ENCODE peak calls at places on chromosomes 16 and 17, in five cellular contexts. Y is cardiac muscle cell; H is ovary; J is CD4-positive, alpha-beta T cell; K is mucosa of descending colon. R is an unnamed sample.

GRCh38 chr16:56286819-56287218 is 95.5 kb downstream of the GNAO1 start:
- DNase-seq in Y (no peak), K (no peak), H (no peak), J (no peak), R (no peak)

GRCh38 chr16:63702981-63703590 is 1418.8 kb downstream of the CDH11 start:
- DNase-seq in H (no peak), Y (peak), K (no peak), J (no peak), R (no peak)

GRCh38 chr17:39752241-39752831 is 14.6 kb downstream of the GRB7 start:
- DNase-seq in J (no peak), H (peak), K (no peak), Y (no peak), R (no peak)

GRCh38 chr17:58468944-58469343 is 19.3 kb downstream of the HSF5 start:
- DNase-seq in Y (no peak), K (no peak), J (no peak), H (no peak), R (no peak)

GRCh38 chr17:78771758-78772382 is 10.2 kb downstream of the CYTH1 start:
- DNase-seq in K (no peak), J (no peak), H (no peak), Y (no peak), R (no peak)

GRCh38 chr16:74752756-74753155 is 21.9 kb downstream of the FA2H start:
- DNase-seq in K (no peak), H (no peak), Y (no peak), J (no peak), R (no peak)

GRCh38 chr16:88926374-88926990 is 50.5 kb downstream of the CBFA2T3 start:
- DNase-seq in K (no peak), H (no peak), Y (no peak), J (no peak), R (no peak)

GRCh38 chr17:980406-981291 is 1.1 kb upstream of the NXN start:
- DNase-seq in Y (peak), J (peak), H (peak), K (peak), R (peak)

GRCh38 chr17:31061678-31062077 is 33.1 kb upstream of the NF1 start:
- DNase-seq in H (no peak), J (no peak), Y (no peak), K (no peak), R (no peak)

GRCh38 chr16:4537376-4538066 is 1.1 kb downstream of the CDIP1 start:
- DNase-seq in K (peak), J (no peak), Y (peak), H (peak), R (peak)

GRCh38 chr16:84617068-84617630 is 729 bp downstream of the COTL1 start:
- DNase-seq in Y (no peak), J (no peak), K (peak), H (no peak), R (no peak)

GRCh38 chr16:80705596-80705995 is 98.8 kb downstream of the CDYL2 start:
- DNase-seq in K (no peak), H (no peak), J (no peak), Y (no peak), R (no peak)

GRCh38 chr16:80708823-80709222 is 95.6 kb downstream of the CDYL2 start:
- DNase-seq in J (no peak), H (no peak), Y (no peak), K (no peak), R (no peak)

GRCh38 chr16:80710918-80711317 is 93.5 kb downstream of the CDYL2 start:
- DNase-seq in H (no peak), Y (no peak), K (no peak), J (no peak), R (no peak)

GRCh38 chr16:80704751-80705150 is 99.6 kb downstream of the CDYL2 start:
- DNase-seq in K (no peak), Y (no peak), J (no peak), H (no peak), R (no peak)

DNA sequence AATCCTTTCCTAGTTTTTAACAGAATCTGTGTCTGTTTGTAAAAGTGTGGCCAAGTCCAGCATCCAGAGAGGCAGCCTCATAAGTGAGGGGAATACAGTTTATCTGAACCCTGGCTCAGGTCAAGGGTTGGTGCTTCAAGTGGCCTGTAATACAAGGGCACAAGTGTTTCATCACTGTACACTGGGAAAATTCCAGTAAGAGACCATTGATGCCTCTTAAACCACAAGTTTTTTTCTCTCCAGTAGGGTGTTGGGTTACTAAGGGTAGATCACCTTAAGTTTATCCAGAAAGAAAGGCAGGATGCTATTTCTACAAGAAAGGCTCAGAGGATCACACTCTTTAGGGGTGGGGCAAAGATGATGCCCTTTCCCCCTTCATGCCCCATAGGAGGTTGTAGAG is 96.7 kb downstream of the CDYL2 start:
- DNase-seq in J (no peak), H (no peak), Y (no peak), K (no peak), R (no peak)
- TF ChIP-seq CTCF in J (no peak), H (no peak), Y (no peak), K (no peak), R (no peak)

DNA sequence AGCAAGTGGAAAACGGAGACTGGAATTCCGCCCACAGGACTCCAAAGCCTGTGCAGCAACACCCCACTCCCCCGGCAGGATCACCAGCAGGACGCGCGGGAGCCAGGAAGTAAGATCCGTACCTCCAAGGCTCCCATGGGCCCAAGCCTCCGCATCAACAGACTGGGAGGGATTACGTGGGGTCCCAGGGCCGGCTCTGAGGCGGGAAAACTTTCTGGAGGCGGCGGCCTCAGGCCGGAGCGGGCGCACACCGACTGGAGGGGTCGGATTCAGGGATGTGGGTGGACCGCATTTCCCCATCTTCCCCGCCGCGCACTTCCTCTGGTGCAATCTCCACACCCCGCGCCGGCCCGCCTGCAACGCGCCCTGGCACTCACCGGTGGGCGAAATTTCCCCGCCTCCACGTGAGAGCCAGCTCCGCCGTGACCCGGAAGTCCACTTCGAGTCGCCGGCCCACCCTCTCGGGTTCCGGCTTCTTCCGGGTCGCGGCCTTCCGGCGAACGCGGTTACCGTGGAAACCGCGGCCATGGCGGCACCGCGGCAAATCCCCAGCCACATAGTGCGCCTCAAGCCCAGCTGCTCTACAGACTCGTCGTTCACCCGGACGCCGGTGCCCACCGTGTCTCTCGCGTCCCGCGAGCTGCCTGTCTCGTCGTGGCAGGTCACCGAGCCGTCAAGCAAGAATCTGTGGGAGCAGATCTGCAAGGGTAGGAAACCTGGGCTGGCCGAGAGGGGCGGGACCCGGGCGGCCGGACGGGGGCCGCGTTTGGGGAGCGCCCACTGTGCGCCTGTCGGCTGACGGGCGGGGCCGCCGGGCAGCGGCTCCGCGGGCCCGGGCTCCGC is at the start of the genes IQCK and KNOP1:
- DNase-seq in J (peak), H (peak), Y (peak), K (peak), R (peak)
- TF ChIP-seq CTCF in J (no peak), H (no peak), Y (no peak), K (no peak), R (no peak)

DNA sequence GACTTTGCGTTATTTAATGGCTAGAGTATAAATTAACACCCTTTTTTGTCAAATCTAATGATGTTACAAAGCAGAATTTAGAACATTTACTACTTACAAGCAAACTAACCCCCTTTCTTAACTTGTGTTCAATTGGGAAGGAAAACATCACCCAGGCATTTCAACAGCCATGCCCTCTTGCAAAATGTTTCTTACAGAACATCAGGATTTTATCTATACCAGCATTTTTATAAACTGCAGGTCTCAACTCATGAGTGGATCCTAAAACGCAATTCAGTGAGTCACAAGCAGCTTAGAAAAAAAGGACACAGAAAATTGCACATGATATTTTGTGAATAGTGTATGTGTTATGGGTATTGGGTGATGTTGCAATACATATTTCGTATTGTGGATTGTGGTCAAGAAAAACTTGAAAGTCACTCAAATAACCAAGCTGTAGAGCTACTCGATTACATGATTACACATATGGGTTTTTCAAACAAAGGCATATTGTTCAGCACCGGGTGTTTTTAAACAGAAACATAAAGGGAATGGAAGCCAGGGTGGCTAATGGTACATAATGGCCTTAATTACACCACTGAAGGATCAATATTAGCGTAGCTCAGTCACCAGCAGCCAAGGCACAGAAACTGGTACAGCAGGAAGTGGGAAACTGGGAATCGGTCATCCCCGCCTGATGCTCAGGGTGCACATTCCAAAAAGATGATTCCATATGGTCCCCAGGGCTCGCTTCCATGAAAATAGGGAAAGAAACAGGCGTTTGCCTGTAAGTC is 1.4 kb downstream of the WIPI1 start:
- DNase-seq in K (no peak), Y (no peak), J (no peak), H (peak), R (no peak)
- TF ChIP-seq CTCF in K (no peak), Y (no peak), J (no peak), H (no peak), R (no peak)

DNA sequence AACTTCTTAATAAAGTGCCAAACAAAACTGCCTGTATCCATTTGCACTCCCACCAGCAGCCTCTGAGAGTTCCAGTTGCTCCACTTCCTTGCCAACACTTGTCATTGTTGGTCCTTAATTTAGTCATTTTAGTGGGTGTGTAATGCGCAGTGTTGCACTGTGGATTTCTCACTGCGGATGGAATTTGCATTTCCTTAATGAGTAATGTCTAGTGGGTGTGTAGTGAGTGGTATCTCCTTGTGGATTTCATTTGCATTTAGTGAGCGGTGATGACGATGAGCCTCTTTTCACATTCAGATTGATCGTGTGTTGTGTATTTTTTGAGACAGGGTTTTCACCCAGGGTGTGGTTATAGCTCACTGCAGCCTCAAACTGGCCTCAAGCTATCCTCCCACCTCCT is 4.1 kb upstream of the MSLN start:
- DNase-seq in K (no peak), Y (no peak), H (no peak), J (no peak), R (no peak)
- TF ChIP-seq CTCF in K (no peak), Y (no peak), H (no peak), J (no peak), R (no peak)

DNA sequence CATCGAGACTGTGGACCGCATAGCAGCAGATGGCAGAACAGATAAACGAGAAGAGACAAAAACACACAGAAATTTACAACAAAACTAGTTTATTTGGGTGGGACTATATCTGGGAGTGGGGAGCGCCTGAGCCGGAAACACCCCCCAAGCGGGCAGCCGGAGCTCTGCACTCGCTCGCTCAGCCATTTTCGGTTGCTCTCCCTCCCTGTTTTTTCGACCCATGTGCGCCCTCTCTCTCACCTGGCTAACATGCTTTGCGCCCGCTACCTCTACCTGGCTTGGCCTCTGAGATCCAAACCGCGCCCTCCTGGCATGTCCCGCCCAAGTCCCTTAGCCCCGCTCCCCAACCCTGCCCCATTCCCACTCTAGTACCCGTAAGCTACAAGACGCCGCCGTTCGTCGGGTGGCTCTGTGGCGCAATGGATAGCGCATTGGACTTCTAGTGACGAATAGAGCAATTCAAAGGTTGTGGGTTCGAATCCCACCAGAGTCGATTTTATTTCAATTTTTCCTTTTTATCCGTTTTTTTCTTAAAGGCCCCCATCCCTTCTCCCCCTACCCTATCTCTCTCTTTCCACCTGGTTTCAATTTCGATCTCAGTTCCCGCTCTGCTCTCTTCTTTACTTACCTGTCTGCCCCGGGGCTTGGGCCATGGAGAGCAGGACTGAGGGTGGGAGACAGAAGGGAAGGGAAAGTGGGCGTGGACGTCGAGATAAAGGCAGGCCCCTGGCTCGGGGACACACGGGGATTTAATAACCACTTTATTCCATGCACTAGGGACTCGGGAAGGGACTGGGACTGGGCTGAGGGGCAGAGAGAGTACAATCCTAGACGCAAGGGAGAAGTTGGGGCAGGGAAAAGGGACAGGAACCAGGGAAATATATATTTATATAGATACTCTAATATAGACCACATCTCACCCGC is 2.5 kb upstream of the ALOXE3 start:
- DNase-seq in H (peak), K (peak), J (peak), Y (peak), R (peak)
- TF ChIP-seq CTCF in H (peak), K (no peak), J (peak), Y (peak), R (peak)

GRCh38 chr17:48562934-48563333 is 15.2 kb downstream of the HOXB4 start:
- DNase-seq in Y (no peak), H (no peak), K (no peak), J (no peak), R (no peak)

GRCh38 chr17:48563867-48564199 is 14.3 kb downstream of the HOXB4 start:
- DNase-seq in J (no peak), H (no peak), Y (no peak), K (no peak), R (no peak)

GRCh38 chr17:48563385-48563838 is 14.7 kb downstream of the HOXB4 start:
- DNase-seq in J (no peak), Y (no peak), K (no peak), H (no peak), R (no peak)

GRCh38 chr17:48560452-48560817 is 15.5 kb upstream of the HOXB2 start:
- DNase-seq in H (no peak), Y (no peak), J (no peak), K (no peak), R (no peak)

GRCh38 chr17:48561894-48562810 is 16.0 kb downstream of the HOXB4 start:
- DNase-seq in Y (no peak), J (no peak), H (no peak), K (no peak), R (no peak)
- TF ChIP-seq CTCF in Y (peak), J (no peak), H (no peak), K (no peak), R (peak)

R was measured in progenitor cell of endocrine pancreas.